ENCODE peak calls at places on chromosomes 13 and 19, in ten cellular contexts. K is RWPE1; O is activated CD4-positive, alpha-beta T cell treated with anti-CD3 and anti-CD28 coated beads, Interleukin-2, amount 10 ng/mL, durations not matched to agents 7 days and 5 days; H is T-helper 1 cell; T is NCI-H1105; Y is neural crest cell; R is stimulated activated CD4-positive, alpha-beta T cell treated with anti-CD3 and anti-CD28 coated beads, TNF-alpha, amount 100 ng/mL, for 48 hours; W is OCI-LY7; E is cardiac fibroblast; P is anterior cingulate cortex. V is an unnamed sample.

GRCh38 chr13:41563501-41564001 is 106.2 kb downstream of the RGCC start:
- DNase-seq in W (no peak), T (no peak), K (no peak), Y (no peak), P (no peak), R (no peak), O (no peak), H (no peak), E (peak), V (no peak)

GRCh38 chr19:43675269-43675879 is 5.4 kb upstream of the PLAUR start:
- DNase-seq in R (no peak), Y (no peak), W (no peak), O (no peak), P (no peak), K (peak), T (no peak), E (peak), H (no peak), V (no peak)

GRCh38 chr19:39427707-39428106 is 8.0 kb downstream of the RPS16 start:
- DNase-seq in K (no peak), E (no peak), Y (no peak), R (no peak), H (no peak), T (no peak), W (no peak), O (no peak), P (no peak), V (no peak)

GRCh38 chr13:45584816-45585215 is 30.7 kb downstream of the ERICH6B start:
- DNase-seq in Y (no peak), R (no peak), P (no peak), K (peak), W (no peak), O (no peak), E (no peak), H (no peak), T (no peak), V (no peak)

GRCh38 chr19:39409207-39409885 is 2.7 kb downstream of the ZFP36 start:
- DNase-seq in T (peak), H (peak), Y (no peak), K (peak), O (peak), E (peak), P (no peak), W (peak), R (peak), V (peak)

GRCh38 chr19:47176627-47177090 is 46.0 kb downstream of the SAE1 start:
- DNase-seq in E (peak), O (peak), P (no peak), R (no peak), H (peak), W (no peak), T (no peak), K (no peak), Y (no peak), V (no peak)

GRCh38 chr19:48466571-48467325 is 2.4 kb upstream of the CYTH2 start:
- DNase-seq in T (peak), H (no peak), Y (no peak), P (no peak), K (no peak), R (no peak), O (no peak), E (peak), W (no peak), V (no peak)

GRCh38 chr13:113877149-113877990 is 13.5 kb upstream of the GAS6 start:
- DNase-seq in P (no peak), R (no peak), E (no peak), K (no peak), T (no peak), H (no peak), Y (no peak), O (no peak), W (no peak), V (no peak)

GRCh38 chr19:19745496-19746285 is 12.8 kb upstream of the ZNF14 start:
- DNase-seq in H (no peak), E (no peak), T (no peak), W (no peak), Y (no peak), O (no peak), R (no peak), P (no peak), K (no peak), V (no peak)

GRCh38 chr13:40794414-40795368 is 5.3 kb downstream of the SLC25A15 start:
- DNase-seq in T (no peak), O (no peak), W (no peak), H (no peak), R (no peak), K (no peak), E (no peak), Y (no peak), P (no peak), V (no peak)

GRCh38 chr13:107450931-107451330 is 764.4 kb downstream of the LIG4 start:
- DNase-seq in Y (no peak), K (peak), T (no peak), O (no peak), W (no peak), R (no peak), H (no peak), P (peak), E (peak), V (no peak)

GRCh38 chr13:113553541-113554332 is 30.8 kb upstream of the TFDP1 start:
- DNase-seq in H (no peak), R (no peak), Y (no peak), K (no peak), P (no peak), O (peak), T (no peak), W (no peak), E (no peak), V (no peak)

GRCh38 chr19:55087542-55087935 is 11.9 kb downstream of the EPS8L1 start:
- DNase-seq in Y (no peak), P (no peak), H (no peak), T (no peak), O (no peak), K (no peak), E (peak), W (no peak), R (no peak), V (no peak)

GRCh38 chr13:35765941-35766340 is 289.5 kb upstream of the MAB21L1 start:
- DNase-seq in K (no peak), T (no peak), W (no peak), R (no peak), P (no peak), E (no peak), Y (no peak), H (no peak), O (no peak), V (no peak)

GRCh38 chr13:50527612-50528509 is 315.6 kb downstream of the DLEU7 start:
- DNase-seq in T (no peak), H (no peak), K (no peak), P (no peak), R (no peak), W (peak), O (no peak), E (no peak), Y (no peak), V (no peak)

GRCh38 chr13:108827637-108828036 is 198.2 kb downstream of the MYO16 start:
- DNase-seq in Y (no peak), E (no peak), W (no peak), R (no peak), T (peak), P (no peak), H (no peak), O (no peak), K (no peak), V (no peak)

GRCh38 chr13:101453784-101454201 is 1.3 kb downstream of the ITGBL1 start:
- DNase-seq in Y (no peak), E (no peak), H (no peak), W (no peak), P (no peak), T (no peak), K (no peak), O (no peak), R (no peak), V (no peak)

GRCh38 chr13:28699246-28699645 is 19.5 kb downstream of the SLC46A3 start:
- DNase-seq in E (no peak), H (no peak), T (no peak), O (no peak), W (no peak), R (no peak), Y (no peak), P (no peak), K (no peak), V (no peak)

GRCh38 chr13:20331949-20332348 is 99.8 kb upstream of the GJB6 start:
- DNase-seq in Y (no peak), W (no peak), R (no peak), P (no peak), O (no peak), K (no peak), E (no peak), H (no peak), T (no peak), V (no peak)

GRCh38 chr19:2478324-2478755 is 2.4 kb downstream of the GADD45B start:
- DNase-seq in P (no peak), O (peak), T (peak), W (peak), R (no peak), Y (no peak), K (no peak), E (peak), H (peak), V (no peak)

GRCh38 chr13:99892189-99892588 is 79.4 kb downstream of the ZIC5 start:
- DNase-seq in W (no peak), Y (no peak), P (no peak), O (no peak), R (no peak), H (no peak), E (no peak), T (no peak), K (no peak), V (no peak)

GRCh38 chr19:29537601-29538000 is 11.8 kb downstream of the VSTM2B start:
- DNase-seq in P (no peak), W (no peak), R (no peak), H (no peak), T (no peak), E (no peak), K (no peak), O (no peak), Y (no peak), V (no peak)

GRCh38 chr13:113273856-113274590 is 23.0 kb upstream of the LAMP1 start:
- DNase-seq in Y (no peak), R (no peak), W (no peak), H (no peak), T (no peak), O (no peak), P (no peak), E (peak), K (no peak), V (no peak)

GRCh38 chr19:46723471-46723870 is 6.6 kb upstream of the PRKD2 start:
- DNase-seq in K (no peak), W (no peak), O (no peak), T (no peak), P (no peak), H (no peak), R (no peak), E (no peak), Y (no peak), V (no peak)

GRCh38 chr19:46902402-46902766 is 41.6 kb downstream of the ARHGAP35 start:
- DNase-seq in O (no peak), W (no peak), T (no peak), P (no peak), H (no peak), Y (no peak), E (no peak), K (peak), R (no peak), V (no peak)

GRCh38 chr13:33169273-33169980 is 116.1 kb downstream of the STARD13 start:
- DNase-seq in T (no peak), K (peak), W (no peak), Y (no peak), E (peak), P (no peak), R (no peak), O (no peak), H (no peak), V (no peak)

GRCh38 chr19:45117167-45117594 is 24.2 kb downstream of the PPP1R37 start:
- DNase-seq in E (no peak), W (peak), R (peak), O (peak), K (no peak), P (no peak), Y (no peak), H (no peak), T (no peak), V (peak)

GRCh38 chr13:86729206-86729605 is 930.0 kb upstream of the SLITRK6 start:
- DNase-seq in P (no peak), W (no peak), R (no peak), T (no peak), K (no peak), O (no peak), H (no peak), Y (no peak), E (no peak), V (no peak)